ENCODE peak calls at places on chromosomes 13 and 19, in nine cellular contexts. One of them, this sample, is unnamed.

GRCh38 chr19:29211562-29212416 is 1.2 kb downstream of the UQCRFS1 start:
- DNase-seq in hepatocyte: peak; percentile 24
- DNase-seq in IMR-90: peak; percentile 12
- DNase-seq in neural progenitor cell: no peak
- DNase-seq in H9: no peak
- DNase-seq in fibroblast of lung: peak; percentile 19
- DNase-seq in GM23338: peak; percentile 20
- DNase-seq in neuronal stem cell: no peak
- DNase-seq in K562: peak; percentile 41
- DNase-seq in this sample: no peak

GRCh38 chr13:50594276-50594970 is 249.1 kb downstream of the DLEU7 start:
- DNase-seq in neuronal stem cell: peak; percentile 11
- DNase-seq in IMR-90: no peak
- DNase-seq in fibroblast of lung: no peak
- DNase-seq in GM23338: peak; percentile 48
- DNase-seq in K562: no peak
- DNase-seq in hepatocyte: no peak
- DNase-seq in neural progenitor cell: peak; percentile 57
- DNase-seq in H9: peak; percentile 51
- DNase-seq in this sample: peak; percentile 98

GRCh38 chr13:44165172-44165894 is 208.3 kb upstream of the SERP2 start:
- DNase-seq in GM23338: no peak
- DNase-seq in H9: no peak
- DNase-seq in IMR-90: no peak
- DNase-seq in fibroblast of lung: no peak
- DNase-seq in neural progenitor cell: no peak
- DNase-seq in hepatocyte: no peak
- DNase-seq in neuronal stem cell: no peak
- DNase-seq in K562: no peak
- DNase-seq in this sample: no peak

GRCh38 chr19:6761053-6761676 is 6.1 kb downstream of the SH2D3A start:
- DNase-seq in GM23338: peak; percentile 68
- DNase-seq in neural progenitor cell: peak; percentile 46
- DNase-seq in H9: peak; percentile 49
- DNase-seq in K562: peak; percentile 86
- DNase-seq in hepatocyte: no peak
- DNase-seq in neuronal stem cell: no peak
- DNase-seq in IMR-90: no peak
- DNase-seq in fibroblast of lung: peak; percentile 11
- DNase-seq in this sample: peak; percentile 76

GRCh38 chr13:21671793-21672680 is 1.2 kb downstream of the FGF9 start:
- DNase-seq in hepatocyte: no peak
- DNase-seq in IMR-90: no peak
- DNase-seq in fibroblast of lung: no peak
- DNase-seq in K562: no peak
- DNase-seq in GM23338: peak; percentile 46
- DNase-seq in H9: no peak
- DNase-seq in neuronal stem cell: peak; percentile 20
- DNase-seq in neural progenitor cell: peak; percentile 18
- DNase-seq in this sample: peak; percentile 14

GRCh38 chr13:107296804-107297203 is 728.9 kb upstream of the ARGLU1 start:
- DNase-seq in IMR-90: peak; percentile 71
- DNase-seq in neuronal stem cell: no peak
- DNase-seq in neural progenitor cell: no peak
- DNase-seq in hepatocyte: no peak
- DNase-seq in H9: no peak
- DNase-seq in GM23338: no peak
- DNase-seq in fibroblast of lung: peak; percentile 26
- DNase-seq in K562: no peak
- DNase-seq in this sample: no peak

GRCh38 chr13:107864543-107865460 is 350.5 kb downstream of the LIG4 start:
- DNase-seq in H9: no peak
- DNase-seq in fibroblast of lung: peak; percentile 86
- DNase-seq in neural progenitor cell: peak; percentile 90
- DNase-seq in GM23338: peak; percentile 90
- DNase-seq in K562: peak; percentile 84
- DNase-seq in neuronal stem cell: peak; percentile 84
- DNase-seq in hepatocyte: peak; percentile 84
- DNase-seq in IMR-90: peak; percentile 86
- DNase-seq in this sample: peak; percentile 1

GRCh38 chr19:23509686-23510450 is 114.6 kb upstream of the ZNF91 start:
- DNase-seq in K562: no peak
- DNase-seq in neural progenitor cell: no peak
- DNase-seq in fibroblast of lung: no peak
- DNase-seq in IMR-90: no peak
- DNase-seq in H9: no peak
- DNase-seq in GM23338: no peak
- DNase-seq in hepatocyte: no peak
- DNase-seq in neuronal stem cell: no peak
- DNase-seq in this sample: no peak

GRCh38 chr13:58999851-59000250 is 1163.9 kb downstream of the DIAPH3 start:
- DNase-seq in hepatocyte: no peak
- DNase-seq in fibroblast of lung: no peak
- DNase-seq in K562: no peak
- DNase-seq in GM23338: no peak
- DNase-seq in neural progenitor cell: no peak
- DNase-seq in neuronal stem cell: no peak
- DNase-seq in H9: no peak
- DNase-seq in IMR-90: no peak
- DNase-seq in this sample: no peak

GRCh38 chr19:19782783-19783182 is 38.8 kb downstream of the ZNF506 start:
- DNase-seq in hepatocyte: no peak
- DNase-seq in K562: no peak
- DNase-seq in H9: no peak
- DNase-seq in IMR-90: no peak
- DNase-seq in neuronal stem cell: no peak
- DNase-seq in fibroblast of lung: no peak
- DNase-seq in neural progenitor cell: no peak
- DNase-seq in GM23338: no peak
- DNase-seq in this sample: no peak

GRCh38 chr13:72204291-72204690 is 337.3 kb upstream of the DACH1 start:
- DNase-seq in K562: no peak
- DNase-seq in neural progenitor cell: no peak
- DNase-seq in GM23338: no peak
- DNase-seq in hepatocyte: no peak
- DNase-seq in neuronal stem cell: no peak
- DNase-seq in fibroblast of lung: peak; percentile 70
- DNase-seq in IMR-90: no peak
- DNase-seq in H9: no peak
- DNase-seq in this sample: no peak

GRCh38 chr19:33524024-33524664 is 2.6 kb upstream of the PEPD start:
- DNase-seq in GM23338: no peak
- DNase-seq in hepatocyte: no peak
- DNase-seq in fibroblast of lung: peak; percentile 21
- DNase-seq in H9: no peak
- DNase-seq in neuronal stem cell: no peak
- DNase-seq in IMR-90: no peak
- DNase-seq in K562: no peak
- DNase-seq in neural progenitor cell: no peak
- DNase-seq in this sample: no peak

GRCh38 chr19:15136234-15136954 is 29.2 kb downstream of the SYDE1 start:
- DNase-seq in fibroblast of lung: peak; percentile 28
- DNase-seq in H9: no peak
- DNase-seq in neural progenitor cell: no peak
- DNase-seq in IMR-90: peak; percentile 82
- DNase-seq in K562: no peak
- DNase-seq in neuronal stem cell: no peak
- DNase-seq in GM23338: no peak
- DNase-seq in hepatocyte: peak; percentile 45
- DNase-seq in this sample: no peak

GRCh38 chr13:29361716-29362115 is 233.8 kb downstream of the SLC7A1 start:
- DNase-seq in neural progenitor cell: no peak
- DNase-seq in H9: no peak
- DNase-seq in fibroblast of lung: no peak
- DNase-seq in GM23338: no peak
- DNase-seq in hepatocyte: no peak
- DNase-seq in K562: no peak
- DNase-seq in IMR-90: no peak
- DNase-seq in neuronal stem cell: no peak
- DNase-seq in this sample: no peak

GRCh38 chr13:87123987-87124784 is 547.0 kb upstream of the SLITRK5 start:
- DNase-seq in neural progenitor cell: peak; percentile 59
- DNase-seq in GM23338: peak; percentile 48
- DNase-seq in hepatocyte: peak; percentile 69
- DNase-seq in neuronal stem cell: peak; percentile 8
- DNase-seq in fibroblast of lung: peak; percentile 100
- DNase-seq in IMR-90: peak; percentile 100
- DNase-seq in H9: peak; percentile 48
- DNase-seq in K562: peak; percentile 1
- DNase-seq in this sample: no peak

GRCh38 chr13:74025369-74025768 is 108.8 kb downstream of the KLF12 start:
- DNase-seq in GM23338: no peak
- DNase-seq in neuronal stem cell: no peak
- DNase-seq in neural progenitor cell: no peak
- DNase-seq in H9: no peak
- DNase-seq in fibroblast of lung: no peak
- DNase-seq in hepatocyte: no peak
- DNase-seq in K562: no peak
- DNase-seq in IMR-90: no peak
- DNase-seq in this sample: no peak

GRCh38 chr19:12984143-12984627 is 11.1 kb upstream of the NFIX start:
- DNase-seq in fibroblast of lung: no peak
- DNase-seq in GM23338: no peak
- DNase-seq in neural progenitor cell: no peak
- DNase-seq in H9: peak; percentile 20
- DNase-seq in IMR-90: no peak
- DNase-seq in neuronal stem cell: no peak
- DNase-seq in hepatocyte: no peak
- DNase-seq in K562: no peak
- DNase-seq in this sample: no peak

GRCh38 chr19:49338023-49338677 is 2.9 kb downstream of the CD37 start:
- DNase-seq in hepatocyte: no peak
- DNase-seq in neuronal stem cell: no peak
- DNase-seq in IMR-90: no peak
- DNase-seq in H9: peak; percentile 76
- DNase-seq in K562: no peak
- DNase-seq in neural progenitor cell: peak; percentile 64
- DNase-seq in fibroblast of lung: no peak
- DNase-seq in GM23338: peak; percentile 74
- DNase-seq in this sample: peak; percentile 69
- H2AFZ ChIP-seq in hepatocyte: no peak overlapping the region
- H2AFZ ChIP-seq in neuronal stem cell: no peak overlapping the region
- H2AFZ ChIP-seq in IMR-90: no peak overlapping the region
- H2AFZ ChIP-seq in H9: no peak overlapping the region
- H2AFZ ChIP-seq in K562: peak overlapping the region; percentile 14
- H2AFZ ChIP-seq in neural progenitor cell: no peak overlapping the region
- H2AFZ ChIP-seq in fibroblast of lung: no peak overlapping the region
- H2AFZ ChIP-seq in GM23338: no peak overlapping the region
- H2AFZ ChIP-seq in this sample: no peak overlapping the region

GRCh38 chr13:30466841-30467252 is 1.1 kb upstream of the HMGB1 start:
- DNase-seq in hepatocyte: no peak
- DNase-seq in fibroblast of lung: no peak
- DNase-seq in K562: peak; percentile 17
- DNase-seq in IMR-90: peak; percentile 20
- DNase-seq in neural progenitor cell: no peak
- DNase-seq in GM23338: no peak
- DNase-seq in neuronal stem cell: no peak
- DNase-seq in H9: no peak
- DNase-seq in this sample: peak; percentile 81
- H2AFZ ChIP-seq in hepatocyte: no peak overlapping the region
- H2AFZ ChIP-seq in fibroblast of lung: no peak overlapping the region
- H2AFZ ChIP-seq in K562: peak overlapping the region; percentile 97
- H2AFZ ChIP-seq in IMR-90: peak overlapping the region; percentile 73
- H2AFZ ChIP-seq in neural progenitor cell: peak overlapping the region; percentile 64
- H2AFZ ChIP-seq in GM23338: no peak overlapping the region
- H2AFZ ChIP-seq in neuronal stem cell: peak overlapping the region; percentile 80
- H2AFZ ChIP-seq in H9: no peak overlapping the region
- H2AFZ ChIP-seq in this sample: peak overlapping the region; percentile 77

GRCh38 chr13:38980628-38981078 is 10.0 kb downstream of the STOML3 start:
- DNase-seq in GM23338: no peak
- DNase-seq in IMR-90: no peak
- DNase-seq in hepatocyte: no peak
- DNase-seq in H9: no peak
- DNase-seq in neuronal stem cell: peak; percentile 12
- DNase-seq in fibroblast of lung: peak; percentile 10
- DNase-seq in neural progenitor cell: peak; percentile 23
- DNase-seq in K562: no peak
- DNase-seq in this sample: no peak

GRCh38 chr13:38981096-38981495 is 9.5 kb downstream of the STOML3 start:
- DNase-seq in K562: no peak
- DNase-seq in hepatocyte: no peak
- DNase-seq in H9: no peak
- DNase-seq in neural progenitor cell: peak; percentile 15
- DNase-seq in fibroblast of lung: no peak
- DNase-seq in GM23338: peak; percentile 4
- DNase-seq in neuronal stem cell: no peak
- DNase-seq in IMR-90: no peak
- DNase-seq in this sample: no peak

DNA sequence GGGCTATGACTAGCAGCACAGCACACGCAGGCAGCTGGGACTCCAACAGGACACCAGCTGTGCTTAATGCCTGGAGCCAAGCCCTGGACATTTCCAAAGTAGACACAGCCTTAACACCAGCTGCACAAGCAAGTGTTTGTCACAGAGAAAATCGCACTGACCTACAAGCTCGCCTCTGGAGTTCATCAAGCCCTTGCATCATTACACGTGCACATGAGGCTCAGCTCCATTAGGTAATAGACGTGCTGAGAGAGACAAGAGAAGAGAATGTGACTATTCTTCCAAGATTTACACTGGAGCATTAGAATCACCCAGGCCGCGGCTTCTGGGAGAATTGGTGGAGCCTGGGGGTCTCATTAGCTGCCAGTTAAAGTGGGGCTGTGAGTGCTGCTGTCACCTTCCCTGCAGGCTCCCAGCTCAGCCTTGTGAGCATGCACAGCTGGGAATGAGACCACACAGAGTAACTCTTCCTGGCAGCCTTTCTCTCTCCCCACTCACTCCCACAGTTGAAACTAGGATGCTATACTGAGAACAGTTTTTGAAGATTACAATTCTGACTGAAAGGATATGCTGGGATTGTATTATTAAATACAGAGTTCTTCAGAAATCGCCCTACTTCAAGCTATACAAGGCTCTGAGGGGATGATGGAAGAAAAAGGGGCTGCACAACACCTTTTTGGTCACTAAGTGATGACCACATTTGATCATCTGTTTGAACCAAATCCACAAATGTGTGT is 10.6 kb downstream of the STOML3 start:
- DNase-seq in K562: no peak
- DNase-seq in neural progenitor cell: peak; percentile 89
- DNase-seq in neuronal stem cell: peak; percentile 83
- DNase-seq in IMR-90: no peak
- DNase-seq in hepatocyte: peak; percentile 23
- DNase-seq in fibroblast of lung: peak; percentile 44
- DNase-seq in H9: no peak
- DNase-seq in GM23338: peak; percentile 9
- DNase-seq in this sample: no peak
- H2AFZ ChIP-seq in K562: no peak overlapping the region
- H2AFZ ChIP-seq in neural progenitor cell: no peak overlapping the region
- H2AFZ ChIP-seq in neuronal stem cell: peak overlapping the region; percentile 66
- H2AFZ ChIP-seq in IMR-90: peak overlapping the region; percentile 5
- H2AFZ ChIP-seq in hepatocyte: no peak overlapping the region
- H2AFZ ChIP-seq in fibroblast of lung: no peak overlapping the region
- H2AFZ ChIP-seq in H9: no peak overlapping the region
- H2AFZ ChIP-seq in GM23338: peak overlapping the region; percentile 89
- H2AFZ ChIP-seq in this sample: no peak overlapping the region

DNA sequence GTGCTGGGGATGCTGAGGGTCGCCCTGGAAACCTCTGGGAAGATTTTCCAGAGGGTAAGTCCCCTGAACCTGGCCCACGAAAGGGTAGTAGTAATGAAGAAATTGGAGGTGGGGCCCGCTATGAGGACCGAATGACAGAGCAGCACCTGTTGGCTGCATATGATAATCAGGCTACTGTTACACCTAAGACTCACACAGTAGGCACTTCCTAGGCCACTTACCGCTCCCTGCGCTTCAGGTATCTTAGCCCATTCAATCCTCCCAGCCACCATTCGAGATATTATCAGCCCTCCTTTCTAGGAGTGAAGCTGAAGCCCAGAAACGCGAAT is 4.3 kb upstream of the LRFN3 start:
- DNase-seq in hepatocyte: no peak
- DNase-seq in K562: no peak
- DNase-seq in fibroblast of lung: no peak
- DNase-seq in GM23338: no peak
- DNase-seq in neural progenitor cell: no peak
- DNase-seq in IMR-90: no peak
- DNase-seq in neuronal stem cell: no peak
- DNase-seq in H9: no peak
- DNase-seq in this sample: no peak
- H2AFZ ChIP-seq in hepatocyte: no peak overlapping the region
- H2AFZ ChIP-seq in K562: peak overlapping the region; percentile 20
- H2AFZ ChIP-seq in fibroblast of lung: no peak overlapping the region
- H2AFZ ChIP-seq in GM23338: no peak overlapping the region
- H2AFZ ChIP-seq in neural progenitor cell: peak overlapping the region; percentile 60
- H2AFZ ChIP-seq in IMR-90: peak overlapping the region; percentile 93
- H2AFZ ChIP-seq in neuronal stem cell: peak overlapping the region; percentile 55
- H2AFZ ChIP-seq in H9: no peak overlapping the region
- H2AFZ ChIP-seq in this sample: peak overlapping the region; percentile 67